ENCODE peak calls at places on chromosomes 11 and 22, in eight cellular contexts. One of them, this sample, is unnamed.

GRCh38 chr11:126334665-126335462 is 20.6 kb upstream of the ST3GAL4 start:
- DNase-seq in glutamatergic neuron: no peak
- DNase-seq in IMR-90: peak
- DNase-seq in mucosa of descending colon: no peak
- DNase-seq in astrocyte of the spinal cord: peak
- DNase-seq in choroid plexus epithelial cell: peak
- DNase-seq in nephron progenitor cell: no peak
- DNase-seq in PC-3: peak
- DNase-seq in this sample: peak

GRCh38 chr22:17471901-17472566 is 91.3 kb upstream of the SLC25A18 start:
- DNase-seq in PC-3: no peak
- DNase-seq in astrocyte of the spinal cord: no peak
- DNase-seq in mucosa of descending colon: no peak
- DNase-seq in IMR-90: no peak
- DNase-seq in choroid plexus epithelial cell: peak
- DNase-seq in nephron progenitor cell: no peak
- DNase-seq in glutamatergic neuron: peak
- DNase-seq in this sample: no peak

GRCh38 chr11:77203901-77204755 is 76.1 kb downstream of the MYO7A start:
- DNase-seq in mucosa of descending colon: no peak
- DNase-seq in IMR-90: no peak
- DNase-seq in astrocyte of the spinal cord: no peak
- DNase-seq in PC-3: no peak
- DNase-seq in glutamatergic neuron: peak
- DNase-seq in nephron progenitor cell: no peak
- DNase-seq in choroid plexus epithelial cell: no peak
- DNase-seq in this sample: no peak

GRCh38 chr11:100630898-100631297 is 56.2 kb upstream of the ARHGAP42 start:
- DNase-seq in IMR-90: peak
- DNase-seq in nephron progenitor cell: no peak
- DNase-seq in glutamatergic neuron: no peak
- DNase-seq in astrocyte of the spinal cord: no peak
- DNase-seq in mucosa of descending colon: peak
- DNase-seq in PC-3: no peak
- DNase-seq in choroid plexus epithelial cell: peak
- DNase-seq in this sample: no peak

GRCh38 chr11:83070878-83071640 is 638 bp downstream of the RAB30 start:
- DNase-seq in IMR-90: peak
- DNase-seq in glutamatergic neuron: peak
- DNase-seq in astrocyte of the spinal cord: peak
- DNase-seq in choroid plexus epithelial cell: peak
- DNase-seq in mucosa of descending colon: peak
- DNase-seq in nephron progenitor cell: peak
- DNase-seq in PC-3: no peak
- DNase-seq in this sample: no peak

GRCh38 chr22:32754413-32755041 is 47.0 kb upstream of the TIMP3 start:
- DNase-seq in IMR-90: peak
- DNase-seq in PC-3: no peak
- DNase-seq in glutamatergic neuron: no peak
- DNase-seq in choroid plexus epithelial cell: peak
- DNase-seq in astrocyte of the spinal cord: peak
- DNase-seq in mucosa of descending colon: no peak
- DNase-seq in nephron progenitor cell: no peak
- DNase-seq in this sample: no peak

GRCh38 chr11:115916596-115916995 is 412.4 kb upstream of the CADM1 start:
- DNase-seq in astrocyte of the spinal cord: no peak
- DNase-seq in PC-3: no peak
- DNase-seq in mucosa of descending colon: no peak
- DNase-seq in glutamatergic neuron: no peak
- DNase-seq in IMR-90: no peak
- DNase-seq in choroid plexus epithelial cell: no peak
- DNase-seq in nephron progenitor cell: no peak
- DNase-seq in this sample: no peak

GRCh38 chr11:64095949-64096348 is 60.2 kb downstream of the FLRT1 start:
- DNase-seq in astrocyte of the spinal cord: no peak
- DNase-seq in nephron progenitor cell: no peak
- DNase-seq in mucosa of descending colon: no peak
- DNase-seq in IMR-90: no peak
- DNase-seq in glutamatergic neuron: no peak
- DNase-seq in PC-3: no peak
- DNase-seq in choroid plexus epithelial cell: no peak
- DNase-seq in this sample: no peak

GRCh38 chr22:23065069-23065451 is 5.3 kb upstream of the GNAZ start:
- DNase-seq in choroid plexus epithelial cell: no peak
- DNase-seq in mucosa of descending colon: no peak
- DNase-seq in IMR-90: no peak
- DNase-seq in PC-3: no peak
- DNase-seq in astrocyte of the spinal cord: no peak
- DNase-seq in glutamatergic neuron: no peak
- DNase-seq in nephron progenitor cell: no peak
- DNase-seq in this sample: no peak

GRCh38 chr11:134019500-134019899 is 49.4 kb upstream of the JAM3 start:
- DNase-seq in glutamatergic neuron: no peak
- DNase-seq in astrocyte of the spinal cord: no peak
- DNase-seq in nephron progenitor cell: no peak
- DNase-seq in mucosa of descending colon: no peak
- DNase-seq in choroid plexus epithelial cell: no peak
- DNase-seq in IMR-90: no peak
- DNase-seq in PC-3: no peak
- DNase-seq in this sample: no peak

GRCh38 chr11:88384678-88385015 is 47.1 kb upstream of the CTSC start:
- DNase-seq in mucosa of descending colon: no peak
- DNase-seq in nephron progenitor cell: no peak
- DNase-seq in IMR-90: peak
- DNase-seq in choroid plexus epithelial cell: peak
- DNase-seq in glutamatergic neuron: no peak
- DNase-seq in astrocyte of the spinal cord: peak
- DNase-seq in PC-3: peak
- DNase-seq in this sample: no peak

GRCh38 chr11:19920982-19921381 is 208.3 kb downstream of the NAV2 start:
- DNase-seq in astrocyte of the spinal cord: no peak
- DNase-seq in PC-3: no peak
- DNase-seq in mucosa of descending colon: no peak
- DNase-seq in glutamatergic neuron: no peak
- DNase-seq in nephron progenitor cell: no peak
- DNase-seq in IMR-90: no peak
- DNase-seq in choroid plexus epithelial cell: no peak
- DNase-seq in this sample: no peak

GRCh38 chr11:31045335-31045734 is 324.2 kb downstream of the DCDC1 start:
- DNase-seq in mucosa of descending colon: no peak
- DNase-seq in PC-3: peak
- DNase-seq in glutamatergic neuron: no peak
- DNase-seq in choroid plexus epithelial cell: peak
- DNase-seq in nephron progenitor cell: no peak
- DNase-seq in astrocyte of the spinal cord: peak
- DNase-seq in IMR-90: no peak
- DNase-seq in this sample: no peak

GRCh38 chr11:67368621-67369020 is 4.8 kb downstream of the CLCF1 start:
- DNase-seq in mucosa of descending colon: no peak
- DNase-seq in IMR-90: no peak
- DNase-seq in choroid plexus epithelial cell: no peak
- DNase-seq in PC-3: no peak
- DNase-seq in nephron progenitor cell: no peak
- DNase-seq in glutamatergic neuron: no peak
- DNase-seq in astrocyte of the spinal cord: no peak
- DNase-seq in this sample: no peak

GRCh38 chr11:69166186-69167115 is 10.7 kb downstream of the SMIM38 start:
- DNase-seq in choroid plexus epithelial cell: peak
- DNase-seq in mucosa of descending colon: no peak
- DNase-seq in IMR-90: peak
- DNase-seq in glutamatergic neuron: no peak
- DNase-seq in nephron progenitor cell: no peak
- DNase-seq in PC-3: peak
- DNase-seq in astrocyte of the spinal cord: peak
- DNase-seq in this sample: no peak
- TF ChIP-seq CTCF in choroid plexus epithelial cell: peak
- TF ChIP-seq CTCF in mucosa of descending colon: no peak
- TF ChIP-seq CTCF in IMR-90: peak
- TF ChIP-seq CTCF in glutamatergic neuron: no peak
- TF ChIP-seq CTCF in nephron progenitor cell: no peak
- TF ChIP-seq CTCF in PC-3: peak
- TF ChIP-seq CTCF in astrocyte of the spinal cord: peak
- TF ChIP-seq CTCF in this sample: no peak

DNA sequence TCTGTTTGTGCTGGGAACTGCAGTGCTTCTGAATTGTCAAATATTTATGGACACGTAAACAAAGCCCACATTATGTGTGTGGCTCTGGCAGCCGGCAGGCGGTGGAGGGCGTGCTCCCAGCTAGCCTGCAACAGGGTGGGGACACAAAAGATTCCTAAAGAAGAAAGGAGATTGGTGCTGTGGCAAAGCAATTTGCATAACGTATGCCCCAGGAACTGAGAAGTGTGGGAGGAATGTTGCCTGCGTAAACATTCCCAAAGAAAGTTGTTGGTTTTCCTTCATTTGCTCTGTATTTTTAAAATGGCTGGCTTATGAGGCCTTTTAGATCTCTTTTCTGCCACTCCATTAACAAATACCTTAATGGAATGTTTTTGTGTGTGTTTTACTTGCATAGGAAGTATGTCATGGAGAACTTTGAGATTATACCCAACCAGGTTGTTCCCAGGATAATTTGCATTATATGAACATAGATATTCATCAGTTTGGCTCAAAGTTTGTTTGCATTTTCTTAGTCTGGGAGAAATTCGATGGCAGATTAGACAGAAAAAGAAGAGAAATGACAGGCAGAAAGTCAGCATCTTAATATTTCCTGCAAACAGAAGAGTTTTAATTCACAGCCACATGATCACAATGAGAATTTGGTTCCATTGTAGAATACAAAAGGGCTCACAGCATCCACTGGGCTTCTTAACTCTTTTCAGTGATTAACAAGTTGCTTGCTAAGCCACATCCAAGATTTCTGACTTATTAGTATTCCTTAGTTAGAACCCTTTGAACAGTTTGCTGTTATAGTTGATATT is 41.8 kb upstream of the DLAT start:
- DNase-seq in nephron progenitor cell: peak
- DNase-seq in astrocyte of the spinal cord: peak
- DNase-seq in glutamatergic neuron: peak
- DNase-seq in mucosa of descending colon: peak
- DNase-seq in choroid plexus epithelial cell: no peak
- DNase-seq in IMR-90: peak
- DNase-seq in PC-3: peak
- DNase-seq in this sample: no peak
- TF ChIP-seq CTCF in nephron progenitor cell: no peak
- TF ChIP-seq CTCF in astrocyte of the spinal cord: no peak
- TF ChIP-seq CTCF in glutamatergic neuron: no peak
- TF ChIP-seq CTCF in mucosa of descending colon: no peak
- TF ChIP-seq CTCF in choroid plexus epithelial cell: no peak
- TF ChIP-seq CTCF in IMR-90: no peak
- TF ChIP-seq CTCF in PC-3: no peak
- TF ChIP-seq CTCF in this sample: no peak

GRCh38 chr22:35491908-35492380 is 48.7 kb upstream of the RASD2 start:
- DNase-seq in PC-3: no peak
- DNase-seq in choroid plexus epithelial cell: no peak
- DNase-seq in astrocyte of the spinal cord: no peak
- DNase-seq in nephron progenitor cell: no peak
- DNase-seq in mucosa of descending colon: no peak
- DNase-seq in IMR-90: no peak
- DNase-seq in glutamatergic neuron: no peak
- DNase-seq in this sample: no peak

GRCh38 chr22:35489225-35489624 is 51.4 kb upstream of the RASD2 start:
- DNase-seq in nephron progenitor cell: no peak
- DNase-seq in choroid plexus epithelial cell: no peak
- DNase-seq in astrocyte of the spinal cord: no peak
- DNase-seq in glutamatergic neuron: peak
- DNase-seq in mucosa of descending colon: no peak
- DNase-seq in IMR-90: no peak
- DNase-seq in PC-3: peak
- DNase-seq in this sample: no peak

GRCh38 chr22:35484651-35485372 is 55.8 kb upstream of the RASD2 start:
- DNase-seq in mucosa of descending colon: no peak
- DNase-seq in nephron progenitor cell: no peak
- DNase-seq in astrocyte of the spinal cord: peak
- DNase-seq in PC-3: no peak
- DNase-seq in choroid plexus epithelial cell: no peak
- DNase-seq in glutamatergic neuron: no peak
- DNase-seq in IMR-90: peak
- DNase-seq in this sample: peak

GRCh38 chr22:35486116-35486631 is 54.5 kb upstream of the RASD2 start:
- DNase-seq in nephron progenitor cell: no peak
- DNase-seq in mucosa of descending colon: no peak
- DNase-seq in choroid plexus epithelial cell: no peak
- DNase-seq in glutamatergic neuron: no peak
- DNase-seq in IMR-90: no peak
- DNase-seq in PC-3: no peak
- DNase-seq in astrocyte of the spinal cord: no peak
- DNase-seq in this sample: no peak

DNA sequence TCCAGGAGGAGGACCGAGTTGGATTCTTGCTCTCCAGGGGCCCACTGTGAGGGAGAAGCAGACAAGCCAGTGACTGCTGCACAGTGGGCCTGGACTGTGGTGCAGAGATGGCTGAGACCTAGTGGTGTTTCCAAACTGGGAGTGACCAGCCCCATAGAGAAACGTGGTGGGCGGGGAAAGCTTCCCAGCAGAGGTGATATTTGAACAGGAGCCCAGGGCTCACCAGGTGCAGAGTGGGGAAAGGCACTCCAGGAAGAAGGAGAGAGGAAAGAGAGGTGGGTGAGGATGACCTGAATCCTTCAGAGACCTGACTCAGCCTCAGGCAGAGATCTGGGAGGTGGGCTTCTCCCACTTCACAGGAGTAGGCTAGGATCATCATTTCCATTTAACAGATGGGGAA is 52.1 kb upstream of the RASD2 start:
- DNase-seq in glutamatergic neuron: no peak
- DNase-seq in nephron progenitor cell: no peak
- DNase-seq in mucosa of descending colon: peak
- DNase-seq in PC-3: no peak
- DNase-seq in astrocyte of the spinal cord: no peak
- DNase-seq in IMR-90: no peak
- DNase-seq in choroid plexus epithelial cell: no peak
- DNase-seq in this sample: no peak
- TF ChIP-seq CTCF in glutamatergic neuron: no peak
- TF ChIP-seq CTCF in nephron progenitor cell: no peak
- TF ChIP-seq CTCF in mucosa of descending colon: no peak
- TF ChIP-seq CTCF in PC-3: no peak
- TF ChIP-seq CTCF in astrocyte of the spinal cord: no peak
- TF ChIP-seq CTCF in IMR-90: no peak
- TF ChIP-seq CTCF in choroid plexus epithelial cell: no peak
- TF ChIP-seq CTCF in this sample: no peak

DNA sequence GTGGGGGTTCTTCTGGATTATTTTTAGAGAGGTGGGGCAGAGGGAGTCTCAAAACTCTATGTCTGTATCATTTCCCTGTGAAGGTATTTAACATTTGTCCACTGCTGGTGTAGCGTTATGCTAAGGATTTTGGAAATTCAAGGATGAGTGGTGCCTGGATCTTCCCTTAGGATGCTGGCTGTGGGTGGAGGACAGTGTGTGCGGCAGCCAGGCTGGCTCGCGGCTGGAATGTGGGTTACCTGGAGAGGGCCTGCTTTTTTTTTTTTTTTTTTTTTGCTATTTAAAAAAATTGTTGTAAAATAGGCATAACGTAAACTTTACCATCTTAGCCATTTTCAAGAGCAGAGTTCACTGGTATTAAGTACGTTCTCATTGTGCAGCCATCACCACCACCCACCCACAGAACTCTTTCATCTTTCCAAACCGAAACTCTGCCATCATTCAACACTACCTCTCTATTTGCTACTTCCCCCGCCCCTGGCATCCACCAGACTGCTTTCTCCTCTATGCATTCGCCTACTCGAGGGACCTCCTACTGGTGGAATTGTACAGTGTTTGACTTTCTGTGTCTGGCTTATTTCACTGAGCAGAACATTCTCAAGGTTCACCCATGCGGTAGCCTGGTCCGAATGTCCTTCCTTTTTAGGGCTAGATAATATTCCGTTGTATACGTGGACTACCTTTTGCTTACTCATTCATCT is 67.1 kb downstream of the PARVB start:
- DNase-seq in PC-3: peak
- DNase-seq in astrocyte of the spinal cord: peak
- DNase-seq in IMR-90: no peak
- DNase-seq in nephron progenitor cell: no peak
- DNase-seq in glutamatergic neuron: no peak
- DNase-seq in mucosa of descending colon: no peak
- DNase-seq in choroid plexus epithelial cell: peak
- DNase-seq in this sample: no peak
- TF ChIP-seq CTCF in PC-3: peak
- TF ChIP-seq CTCF in astrocyte of the spinal cord: peak
- TF ChIP-seq CTCF in IMR-90: peak
- TF ChIP-seq CTCF in nephron progenitor cell: no peak
- TF ChIP-seq CTCF in glutamatergic neuron: peak
- TF ChIP-seq CTCF in mucosa of descending colon: no peak
- TF ChIP-seq CTCF in choroid plexus epithelial cell: peak
- TF ChIP-seq CTCF in this sample: peak

This sample was measured in CD14-positive monocyte.